ENCODE peak calls at places on chromosomes 5 and 9, in five cellular contexts. Q is GM12878, H is heart left ventricle, N is HepG2, R is A549. O is an unnamed sample.

GRCh38 chr5:10304932-10305331 is 2.8 kb downstream of the CMBL start:
- ATAC-seq in Q (peak; percentile 11), H (no peak), N (peak; percentile 54), R (peak; percentile 49), O (no peak)

GRCh38 chr5:21424907-21425306 is 1428.2 kb downstream of the CDH12 start:
- ATAC-seq in Q (no peak), H (no peak), N (no peak), R (no peak), O (no peak)

GRCh38 chr5:89457411-89458329 is 574.7 kb upstream of the MEF2C start:
- ATAC-seq in Q (no peak), H (peak; percentile 100), N (no peak), R (no peak), O (peak; percentile 87)

GRCh38 chr5:93249651-93250289 is 331.2 kb downstream of the NR2F1-AS1 start:
- ATAC-seq in Q (no peak), H (peak; percentile 24), N (no peak), R (no peak), O (no peak)

GRCh38 chr9:70470050-70471015 is 55.9 kb upstream of the KLF9 start:
- ATAC-seq in Q (no peak), H (peak; percentile 90), N (peak; percentile 97), R (peak; percentile 41), O (peak; percentile 31)

GRCh38 chr5:180594311-180595045 is 3.2 kb upstream of the SCGB3A1 start:
- ATAC-seq in Q (no peak), H (no peak), N (no peak), R (no peak), O (no peak)

GRCh38 chr5:88667187-88668141 is 215.5 kb downstream of the MEF2C start:
- ATAC-seq in Q (peak; percentile 84), H (no peak), N (peak; percentile 48), R (no peak), O (no peak)

GRCh38 chr5:112549605-112550161 is 130.6 kb upstream of the EPB41L4A start:
- ATAC-seq in Q (no peak), H (no peak), N (no peak), R (no peak), O (no peak)

GRCh38 chr9:121707477-121708424 is 56.3 kb downstream of the DAB2IP start:
- ATAC-seq in Q (peak; percentile 93), H (no peak), N (no peak), R (no peak), O (no peak)

GRCh38 chr9:80040457-80040856 is 468.7 kb downstream of the TLE4 start:
- ATAC-seq in Q (no peak), H (peak; percentile 74), N (no peak), R (no peak), O (no peak)

GRCh38 chr9:100581661-100582060 is 3.8 kb downstream of the CAVIN4 start:
- ATAC-seq in Q (no peak), H (peak; percentile 63), N (no peak), R (no peak), O (no peak)

GRCh38 chr5:10343486-10343885 is 10.0 kb upstream of the MARCHF6 start:
- ATAC-seq in Q (no peak), H (no peak), N (no peak), R (no peak), O (no peak)

GRCh38 chr5:179914032-179914755 is 6.5 kb upstream of the TBC1D9B start:
- ATAC-seq in Q (peak; percentile 59), H (peak; percentile 58), N (peak; percentile 63), R (peak; percentile 59), O (peak; percentile 50)

GRCh38 chr5:58950224-58950623 is 367.3 kb downstream of the RAB3C start:
- ATAC-seq in Q (no peak), H (no peak), N (no peak), R (peak; percentile 24), O (no peak)

GRCh38 chr5:191036-191948 is at the start of gene LRRC14B:
- ATAC-seq in Q (peak; percentile 43), H (peak; percentile 78), N (no peak), R (no peak), O (peak; percentile 55)

GRCh38 chr9:5560439-5560838 is 50.1 kb downstream of the PDCD1LG2 start:
- ATAC-seq in Q (no peak), H (no peak), N (no peak), R (no peak), O (no peak)

GRCh38 chr9:81557957-81558791 is 131.2 kb downstream of the TLE1 start:
- ATAC-seq in Q (no peak), H (peak; percentile 77), N (no peak), R (no peak), O (peak; percentile 87)

GRCh38 chr9:122053951-122054350 is 39.2 kb downstream of the TTLL11 start:
- ATAC-seq in Q (no peak), H (no peak), N (no peak), R (no peak), O (no peak)

GRCh38 chr9:123378028-123378427 is 22.0 kb downstream of the CRB2 start:
- ATAC-seq in Q (peak; percentile 11), H (no peak), N (no peak), R (no peak), O (no peak)

GRCh38 chr9:120394058-120394669 is 185.8 kb downstream of the CDK5RAP2 start:
- ATAC-seq in Q (no peak), H (no peak), N (peak; percentile 4), R (no peak), O (no peak)

GRCh38 chr5:132221781-132222648 is 5.6 kb downstream of the P4HA2 start:
- ATAC-seq in Q (no peak), H (peak; percentile 45), N (no peak), R (no peak), O (peak; percentile 58)

GRCh38 chr5:179154346-179154990 is 94.3 kb downstream of the ZNF354C start:
- ATAC-seq in Q (no peak), H (no peak), N (no peak), R (no peak), O (no peak)

GRCh38 chr5:172843825-172844576 is 9.9 kb downstream of the ERGIC1 start:
- ATAC-seq in Q (no peak), H (no peak), N (peak; percentile 34), R (peak; percentile 6), O (no peak)

GRCh38 chr9:38074441-38074943 is 5.5 kb upstream of the SHB start:
- ATAC-seq in Q (no peak), H (no peak), N (peak; percentile 67), R (no peak), O (peak; percentile 27)

GRCh38 chr9:38642951-38643350 is 22.6 kb upstream of the ANKRD18A start:
- ATAC-seq in Q (no peak), H (no peak), N (peak; percentile 31), R (no peak), O (no peak)

GRCh38 chr5:93039888-93040287 is 541.1 kb downstream of the NR2F1-AS1 start:
- ATAC-seq in Q (no peak), H (no peak), N (no peak), R (no peak), O (no peak)

GRCh38 chr5:111550282-111551020 is 38.1 kb upstream of the STARD4 start:
- ATAC-seq in Q (peak; percentile 99), H (peak; percentile 94), N (peak; percentile 97), R (peak; percentile 92), O (peak; percentile 98)

GRCh38 chr9:9973062-9973461 is 639.7 kb downstream of the PTPRD start:
- ATAC-seq in Q (no peak), H (no peak), N (no peak), R (no peak), O (no peak)

GRCh38 chr9:119986205-119986604 is 593.8 kb downstream of the CDK5RAP2 start:
- ATAC-seq in Q (no peak), H (no peak), N (no peak), R (no peak), O (no peak)

GRCh38 chr5:132915681-132916080 is 42.2 kb downstream of the LEAP2 start:
- ATAC-seq in Q (peak; percentile 40), H (no peak), N (no peak), R (no peak), O (no peak)

GRCh38 chr5:126577415-126577814 is 17.6 kb downstream of the ALDH7A1 start:
- ATAC-seq in Q (no peak), H (no peak), N (no peak), R (no peak), O (no peak)

GRCh38 chr9:14218253-14218652 is 95.7 kb downstream of the NFIB start:
- ATAC-seq in Q (no peak), H (no peak), N (no peak), R (no peak), O (no peak)

GRCh38 chr9:109797006-109797405 is 17.0 kb downstream of the PALM2AKAP2 start:
- ATAC-seq in Q (no peak), H (no peak), N (no peak), R (no peak), O (no peak)

GRCh38 chr9:29285818-29286217 is 1712.5 kb upstream of the C9orf72 start:
- ATAC-seq in Q (no peak), H (no peak), N (no peak), R (no peak), O (no peak)

GRCh38 chr9:90340421-90340820 is 302.2 kb downstream of the DIRAS2 start:
- ATAC-seq in Q (no peak), H (no peak), N (no peak), R (no peak), O (no peak)

GRCh38 chr9:37010976-37011375 is 23.1 kb downstream of the PAX5 start:
- ATAC-seq in Q (peak; percentile 4), H (no peak), N (no peak), R (no peak), O (no peak)

GRCh38 chr9:37010180-37010579 is 23.9 kb downstream of the PAX5 start:
- ATAC-seq in Q (peak; percentile 38), H (no peak), N (no peak), R (no peak), O (no peak)

GRCh38 chr9:37004424-37004935 is 29.6 kb downstream of the PAX5 start:
- ATAC-seq in Q (peak; percentile 47), H (no peak), N (no peak), R (no peak), O (no peak)

GRCh38 chr9:37005517-37006140 is 28.4 kb downstream of the PAX5 start:
- ATAC-seq in Q (peak; percentile 62), H (no peak), N (no peak), R (no peak), O (no peak)

DNA sequence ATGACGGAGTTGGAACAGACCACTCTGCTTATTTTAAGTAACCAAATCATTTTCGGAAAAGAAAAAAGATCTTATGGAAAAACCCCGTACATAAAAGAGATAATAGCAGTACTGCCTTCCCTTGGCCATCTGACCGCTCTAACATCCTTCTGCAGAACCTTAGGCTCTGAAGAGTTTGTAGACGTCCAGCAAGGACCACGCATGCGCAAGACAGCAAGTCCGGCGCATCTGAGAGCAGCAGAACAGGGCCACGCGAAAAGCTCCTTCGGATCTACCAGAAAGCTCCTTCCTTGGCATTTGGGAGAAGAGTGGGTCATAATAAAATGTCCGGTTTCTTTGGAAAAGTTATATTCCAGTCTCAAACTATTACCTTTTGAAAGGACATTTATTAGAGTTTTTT is 26.8 kb downstream of the PAX5 start:
- ATAC-seq in Q (no peak), H (no peak), N (no peak), R (no peak), O (no peak)
- H3K4me1 ChIP-seq in Q (peaks cover 89% of the 10 kb centered on the region), H (no peaks in the 10 kb centered on the region), N (no peaks in the 10 kb centered on the region), R (no peaks in the 10 kb centered on the region), O (no peaks in the 10 kb centered on the region)

GRCh38 chr5:69166686-69167487 is at the start of gene CCNB1:
- ATAC-seq in Q (peak; percentile 99), H (peak; percentile 100), N (peak; percentile 99), R (peak; percentile 99), O (peak; percentile 100)
- TF ChIP-seq POLR2A in Q (peak; percentile 90), H (no peak), N (peak; percentile 89), R (peak; percentile 52), O (no peak)

GRCh38 chr9:8860925-8861324 is 1061.3 kb upstream of the DMAC1 start:
- ATAC-seq in Q (no peak), H (no peak), N (no peak), R (no peak), O (no peak)
- H3K27ac ChIP-seq in Q (no peak overlapping the region), H (no peak overlapping the region), N (no peak overlapping the region), R (no peak overlapping the region), O (no peak overlapping the region)

GRCh38 chr9:88992556-88992955 is 1.3 kb downstream of the S1PR3 start:
- ATAC-seq in Q (no peak), H (no peak), N (no peak), R (no peak), O (no peak)
- H3K4me1 ChIP-seq in Q (no peaks in the 10 kb centered on the region), H (no peaks in the 10 kb centered on the region), N (peaks cover 11% of the 10 kb centered on the region), R (peaks cover 24% of the 10 kb centered on the region), O (peaks cover 6% of the 10 kb centered on the region)

O was measured in gastroesophageal sphincter.